ENCODE peak calls at places on chromosomes 11 and 22, in five cellular contexts. J is upper lobe of left lung, F is psoas muscle, Q is BJ, S is HepG2. W is an unnamed sample. For H3K27me3, the result is how much of the 10 kb centered on the place peaks cover.

GRCh38 chr22:37228106-37229011 is 15.7 kb downstream of the RAC2 start:
- DNase-seq in J (peak), F (peak), Q (no peak), S (no peak), W (no peak)

GRCh38 chr11:3146612-3147256 is 18.4 kb downstream of the OSBPL5 start:
- DNase-seq in J (no peak), F (no peak), Q (no peak), S (no peak), W (no peak)

GRCh38 chr11:44004452-44004833 is 43.3 kb upstream of the ACCSL start:
- DNase-seq in J (no peak), F (no peak), Q (no peak), S (no peak), W (no peak)

GRCh38 chr11:129637983-129638776 is 177.5 kb upstream of the TMEM45B start:
- DNase-seq in J (no peak), F (no peak), Q (no peak), S (no peak), W (no peak)

GRCh38 chr22:36331306-36331911 is 56.4 kb downstream of the MYH9 start:
- DNase-seq in J (peak), F (peak), Q (peak), S (peak), W (peak)

GRCh38 chr11:2444301-2445106 is at the start of the genes KCNQ1 and TRPM5:
- DNase-seq in J (peak), F (peak), Q (no peak), S (no peak), W (no peak)

GRCh38 chr22:23001463-23001862 is 68.9 kb upstream of the GNAZ start:
- DNase-seq in J (no peak), F (no peak), Q (no peak), S (no peak), W (no peak)

GRCh38 chr22:39364646-39365405 is 15.0 kb downstream of the SYNGR1 start:
- DNase-seq in J (no peak), F (no peak), Q (no peak), S (no peak), W (no peak)

GRCh38 chr11:64835616-64836447 is 8.6 kb downstream of the CDC42BPG start:
- DNase-seq in J (no peak), F (no peak), Q (no peak), S (no peak), W (no peak)

GRCh38 chr22:24157783-24158170 is 23.5 kb upstream of the SUSD2 start:
- DNase-seq in J (no peak), F (no peak), Q (no peak), S (no peak), W (no peak)

GRCh38 chr22:44444341-44445306 is 53.4 kb downstream of the RTL6 start:
- DNase-seq in J (peak), F (no peak), Q (no peak), S (no peak), W (no peak)
- TF ChIP-seq CTCF in J (no peak), F (no peak), Q (no peak), S (peak), W (peak)

GRCh38 chr11:69691449-69691848 is 12.4 kb downstream of the FGF19 start:
- DNase-seq in J (no peak), F (no peak), Q (no peak), S (no peak), W (no peak)
- H3K27me3 ChIP-seq in J (under half), F (under half), Q (under half), S (under half), W (under half)

GRCh38 chr11:12496181-12497025 is 119.0 kb downstream of the PARVA start:
- DNase-seq in J (no peak), F (no peak), Q (no peak), S (peak), W (no peak)
- TF ChIP-seq CTCF in J (no peak), F (peak), Q (peak), S (peak), W (peak)

DNA sequence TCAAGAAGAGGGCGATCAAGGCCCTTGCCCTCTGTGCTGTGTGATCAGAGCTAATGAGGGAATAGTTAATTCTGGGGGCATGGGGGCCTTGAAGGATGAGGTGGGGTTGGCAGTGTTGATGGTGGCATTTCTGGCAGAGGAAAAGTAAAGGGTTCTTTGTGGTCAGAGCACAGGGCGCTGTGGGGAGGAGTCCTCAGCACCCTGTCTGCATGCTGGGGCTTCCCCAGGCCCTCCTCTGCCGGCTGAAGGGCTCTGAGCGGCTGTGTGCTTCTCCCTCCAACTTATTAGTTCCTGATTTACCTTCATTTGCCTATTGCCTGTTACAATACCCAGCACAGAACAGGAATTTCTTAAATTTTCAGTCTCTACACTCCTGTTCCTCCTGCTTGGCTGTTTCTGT is 122.8 kb downstream of the HIPK3 start:
- DNase-seq in J (no peak), F (no peak), Q (no peak), S (no peak), W (no peak)
- H3K27me3 ChIP-seq in J (under half), F (under half), Q (under half), S (under half), W (under half)

DNA sequence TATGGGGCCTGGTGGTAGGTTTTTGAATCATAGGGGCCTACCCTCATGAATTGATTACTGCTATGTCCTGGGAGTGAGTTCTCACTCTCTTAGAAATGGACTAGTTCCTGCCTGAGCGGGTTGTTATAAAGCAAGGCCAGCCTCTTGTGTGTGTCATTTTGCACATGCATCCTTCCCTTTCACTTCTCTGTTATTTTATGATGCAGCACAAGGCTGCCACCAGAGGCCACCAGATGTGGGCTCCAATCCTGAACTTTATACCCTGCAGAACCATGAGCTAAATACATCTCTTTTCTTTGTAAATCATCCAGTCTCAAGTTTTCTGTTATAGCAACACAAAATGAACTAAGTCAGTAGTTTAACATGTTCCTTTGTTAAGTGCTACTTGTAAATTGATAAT is 251.4 kb downstream of the BLID start:
- DNase-seq in J (no peak), F (no peak), Q (no peak), S (peak), W (no peak)
- TF ChIP-seq CTCF in J (no peak), F (no peak), Q (no peak), S (peak), W (no peak)

W was measured in AG04450.